ENCODE peak calls at places on chromosome 15, in five cellular contexts. A is A549, Y is colonic mucosa, B is A673, J is astrocyte. G is an unnamed sample.

GRCh38 chr15:78234515-78235040 is at the start of gene ACSBG1:
- DNase-seq in A (no peak), Y (no peak), B (no peak), J (no peak), G (no peak)

GRCh38 chr15:70433583-70434288 is 329.6 kb downstream of the UACA start:
- DNase-seq in A (no peak), Y (no peak), B (no peak), J (no peak), G (peak)

GRCh38 chr15:31306426-31307269 is 20.0 kb upstream of the KLF13 start:
- DNase-seq in A (no peak), Y (no peak), B (peak), J (peak), G (no peak)

GRCh38 chr15:81914734-81915234 is 131.0 kb downstream of the MEX3B start:
- DNase-seq in A (no peak), Y (no peak), B (no peak), J (no peak), G (peak)

GRCh38 chr15:93862791-93863190 is 368.6 kb upstream of the MCTP2 start:
- DNase-seq in A (no peak), Y (no peak), B (no peak), J (no peak), G (no peak)

GRCh38 chr15:71374607-71375352 is 259.5 kb downstream of the THSD4 start:
- DNase-seq in A (no peak), Y (no peak), B (no peak), J (peak), G (no peak)

GRCh38 chr15:90049666-90050604 is 48.8 kb downstream of the ZNF710 start:
- DNase-seq in A (no peak), Y (no peak), B (no peak), J (no peak), G (no peak)

GRCh38 chr15:68775671-68776476 is 44.8 kb downstream of the ANP32A start:
- DNase-seq in A (no peak), Y (peak), B (no peak), J (peak), G (no peak)

GRCh38 chr15:70505411-70505919 is 257.9 kb downstream of the UACA start:
- DNase-seq in A (peak), Y (no peak), B (peak), J (peak), G (peak)

GRCh38 chr15:45133561-45133920 is 3.7 kb downstream of the DUOX1 start:
- DNase-seq in A (no peak), Y (no peak), B (peak), J (no peak), G (no peak)

GRCh38 chr15:45023659-45024320 is 795 bp downstream of the SORD start:
- DNase-seq in A (peak), Y (no peak), B (peak), J (no peak), G (no peak)

GRCh38 chr15:74642724-74643367 is 27.2 kb downstream of the CLK3 start:
- DNase-seq in A (no peak), Y (no peak), B (peak), J (peak), G (peak)

GRCh38 chr15:80895091-80895490 is 94.5 kb downstream of the MESD start:
- DNase-seq in A (no peak), Y (peak), B (no peak), J (no peak), G (no peak)

GRCh38 chr15:39156636-39157255 is 424.1 kb upstream of the THBS1 start:
- DNase-seq in A (no peak), Y (no peak), B (no peak), J (no peak), G (no peak)

GRCh38 chr15:47586653-47587224 is 130.6 kb upstream of the SEMA6D start:
- DNase-seq in A (no peak), Y (peak), B (peak), J (no peak), G (no peak)

GRCh38 chr15:86690566-86690965 is 610.9 kb downstream of the AGBL1 start:
- DNase-seq in A (no peak), Y (no peak), B (no peak), J (peak), G (no peak)

GRCh38 chr15:57118013-57118799 is 199.8 kb downstream of the TCF12 start:
- DNase-seq in A (peak), Y (no peak), B (peak), J (peak), G (peak)

GRCh38 chr15:64029111-64029510 is 17.2 kb downstream of the DAPK2 start:
- DNase-seq in A (no peak), Y (no peak), B (no peak), J (no peak), G (no peak)

GRCh38 chr15:41971089-41971892 is 1.1 kb downstream of the EHD4 start:
- DNase-seq in A (peak), Y (peak), B (peak), J (peak), G (peak)

GRCh38 chr15:70321106-70321809 is 223.5 kb upstream of the TLE3 start:
- DNase-seq in A (no peak), Y (no peak), B (no peak), J (no peak), G (no peak)

GRCh38 chr15:86526938-86527735 is 447.5 kb downstream of the AGBL1 start:
- DNase-seq in A (no peak), Y (no peak), B (no peak), J (no peak), G (no peak)

GRCh38 chr15:77589839-77590238 is 42.9 kb downstream of the LINGO1 start:
- DNase-seq in A (no peak), Y (no peak), B (no peak), J (no peak), G (peak)

GRCh38 chr15:48300038-48300437 is 31.2 kb upstream of the DUT start:
- DNase-seq in A (no peak), Y (no peak), B (no peak), J (no peak), G (no peak)

GRCh38 chr15:71411538-71412482 is 296.5 kb downstream of the THSD4 start:
- DNase-seq in A (peak), Y (peak), B (no peak), J (peak), G (peak)

GRCh38 chr15:49675051-49675450 is 54.2 kb downstream of the DTWD1 start:
- DNase-seq in A (peak), Y (no peak), B (no peak), J (peak), G (no peak)
- TF ChIP-seq CTCF in A (no peak), Y (no peak), B (no peak), J (peak), G (no peak)

DNA sequence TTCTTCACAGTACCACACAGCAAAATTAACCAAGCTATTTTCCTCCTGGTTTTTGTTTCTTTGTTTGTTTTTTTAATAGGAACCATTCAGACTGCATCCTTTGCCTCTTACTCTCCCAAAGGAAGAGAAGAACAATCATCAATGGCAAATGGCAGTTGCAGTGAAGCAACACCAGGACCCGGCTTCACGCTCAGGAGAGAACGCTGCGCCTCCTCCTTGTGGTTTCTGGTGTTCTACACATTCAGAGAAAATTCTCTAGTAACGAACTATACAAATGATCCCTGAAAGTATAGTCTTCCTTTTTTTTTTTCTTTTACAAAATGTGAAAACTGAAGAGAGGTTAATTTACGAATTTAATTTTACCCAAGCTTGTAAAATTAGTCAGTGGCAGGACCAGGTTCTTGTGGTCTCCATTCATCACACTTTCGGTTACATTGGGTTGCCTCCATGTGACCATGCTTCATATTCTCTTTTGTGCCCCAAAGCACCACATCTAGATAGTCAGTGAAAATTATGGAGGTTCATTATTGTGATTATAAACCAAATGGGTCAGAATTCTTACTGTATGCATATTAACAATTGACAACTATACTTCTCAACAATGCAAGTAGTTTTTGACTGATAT is 10.6 kb upstream of the MINDY2 start:
- DNase-seq in A (no peak), Y (no peak), B (no peak), J (no peak), G (no peak)
- TF ChIP-seq CTCF in A (no peak), Y (no peak), B (no peak), J (no peak), G (no peak)

DNA sequence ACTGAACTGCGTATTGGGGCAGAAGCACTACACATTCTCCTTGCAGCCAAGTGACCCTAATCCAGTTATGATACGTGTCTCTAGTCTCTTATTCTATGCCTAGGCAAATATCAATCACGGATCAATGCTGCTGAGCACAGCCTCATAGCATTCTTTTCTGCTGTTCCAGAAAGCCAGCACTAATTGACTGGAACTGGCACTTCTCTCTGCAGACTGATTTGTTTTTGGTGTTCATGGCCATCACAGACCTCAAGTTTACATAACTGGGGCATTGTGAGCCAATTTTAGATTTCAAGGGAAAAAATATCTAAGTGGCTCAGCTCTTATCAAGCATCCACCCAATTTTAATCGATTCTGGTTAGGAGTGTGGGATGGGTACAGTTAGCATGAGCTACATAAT is 37.9 kb downstream of the GLDN start:
- DNase-seq in A (no peak), Y (no peak), B (no peak), J (no peak), G (no peak)
- TF ChIP-seq CTCF in A (no peak), Y (no peak), B (no peak), J (no peak), G (no peak)

DNA sequence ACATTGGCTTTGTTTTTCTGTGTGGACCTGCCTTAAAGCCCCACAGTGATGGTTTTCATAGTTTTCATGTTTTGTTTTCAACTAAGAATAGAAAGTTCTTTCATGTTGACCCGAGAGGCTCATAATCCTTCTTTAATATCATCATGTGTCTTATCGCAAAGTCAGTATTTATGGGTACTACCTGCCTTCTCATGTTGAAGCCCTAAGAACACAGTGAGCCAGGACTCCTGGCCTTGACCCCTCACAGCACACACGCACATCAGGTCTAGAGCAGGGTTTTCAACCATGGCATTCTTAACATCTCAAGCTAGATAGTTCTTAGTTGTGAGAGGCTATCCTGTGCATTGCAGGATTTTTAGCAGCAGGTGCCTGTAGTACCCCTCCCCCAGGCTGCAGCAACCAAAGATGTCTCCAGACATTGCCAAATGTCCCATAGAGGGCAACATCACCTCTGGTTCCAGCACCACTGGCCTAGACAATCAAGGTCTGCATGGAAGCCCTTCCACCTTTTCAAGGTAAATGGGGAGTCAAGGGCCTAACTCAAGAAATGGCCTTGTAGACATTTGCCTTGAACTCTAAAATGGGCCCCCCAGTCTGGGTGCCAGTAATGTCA is 118.3 kb downstream of the MTHFS start:
- DNase-seq in A (no peak), Y (no peak), B (no peak), J (no peak), G (no peak)
- TF ChIP-seq CTCF in A (no peak), Y (no peak), B (no peak), J (no peak), G (no peak)

GRCh38 chr15:62847900-62848489 is 194.6 kb upstream of the TPM1 start:
- DNase-seq in A (peak), Y (peak), B (peak), J (peak), G (peak)

GRCh38 chr15:62849316-62850129 is 193.0 kb upstream of the TPM1 start:
- DNase-seq in A (no peak), Y (no peak), B (no peak), J (peak), G (no peak)

GRCh38 chr15:62850318-62850717 is 192.2 kb upstream of the TPM1 start:
- DNase-seq in A (no peak), Y (no peak), B (no peak), J (peak), G (peak)

GRCh38 chr15:62846805-62847481 is 195.6 kb upstream of the TPM1 start:
- DNase-seq in A (no peak), Y (no peak), B (no peak), J (no peak), G (no peak)

GRCh38 chr15:62848631-62849050 is 193.9 kb upstream of the TPM1 start:
- DNase-seq in A (peak), Y (no peak), B (no peak), J (peak), G (no peak)
- TF ChIP-seq CTCF in A (peak), Y (no peak), B (no peak), J (no peak), G (no peak)

GRCh38 chr15:66187271-66187670 is 66.3 kb downstream of the MEGF11 start:
- DNase-seq in A (no peak), Y (no peak), B (no peak), J (no peak), G (no peak)

GRCh38 chr15:66189291-66189690 is 64.3 kb downstream of the MEGF11 start:
- DNase-seq in A (no peak), Y (no peak), B (no peak), J (no peak), G (no peak)

GRCh38 chr15:66186049-66186825 is 67.3 kb downstream of the MEGF11 start:
- DNase-seq in A (no peak), Y (no peak), B (no peak), J (peak), G (no peak)

GRCh38 chr15:66184936-66185790 is 68.4 kb downstream of the MEGF11 start:
- DNase-seq in A (no peak), Y (no peak), B (no peak), J (no peak), G (no peak)

GRCh38 chr15:66188464-66188863 is 65.1 kb downstream of the MEGF11 start:
- DNase-seq in A (no peak), Y (no peak), B (no peak), J (no peak), G (no peak)
- TF ChIP-seq CTCF in A (no peak), Y (no peak), B (no peak), J (no peak), G (no peak)

DNA sequence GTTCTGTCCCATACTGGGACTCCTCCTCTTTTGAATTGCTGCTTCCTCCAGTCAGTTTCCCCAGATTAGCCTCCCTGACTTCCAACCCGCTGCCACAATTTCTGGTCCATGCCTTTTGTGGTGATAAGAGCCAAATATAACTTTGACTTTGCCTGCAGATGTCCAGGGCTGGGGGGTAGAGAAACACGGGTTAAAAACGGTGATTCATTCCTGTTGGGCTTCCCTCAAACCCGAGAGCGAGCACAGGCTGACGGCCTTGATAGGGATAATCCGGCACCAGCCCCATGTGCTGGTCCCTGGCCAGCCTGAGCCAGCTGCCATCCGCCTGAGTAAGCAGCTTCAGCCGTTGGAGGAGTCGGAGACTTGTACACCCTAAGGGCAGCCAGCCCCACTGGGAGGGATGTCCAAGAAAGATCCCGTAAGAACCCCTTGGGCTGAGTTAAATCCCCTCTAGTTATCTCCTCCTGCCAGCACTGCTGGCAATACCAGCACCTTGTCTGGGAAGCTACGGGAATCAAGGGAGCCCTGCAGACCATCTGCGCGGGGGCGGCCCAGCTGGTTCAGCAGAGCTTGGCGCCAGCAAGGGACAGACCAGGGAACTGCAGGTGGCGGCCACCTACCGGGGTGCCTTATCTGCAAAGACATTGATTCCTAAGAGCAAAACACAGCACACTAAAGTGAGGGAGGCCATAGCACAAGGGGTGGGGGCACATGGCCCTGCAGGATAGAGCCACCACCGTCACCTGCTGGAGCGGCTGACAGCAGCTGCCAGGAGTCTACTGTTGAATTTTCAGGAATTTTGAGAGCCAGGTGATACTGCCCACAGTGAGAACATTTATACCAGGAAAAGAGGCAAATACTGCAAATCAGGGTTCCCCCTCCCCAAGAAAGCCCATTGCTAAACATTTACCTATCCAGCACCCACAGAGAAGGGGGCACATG is 18.1 kb downstream of the CSPG4 start:
- DNase-seq in A (peak), Y (peak), B (peak), J (peak), G (peak)
- TF ChIP-seq CTCF in A (peak), Y (peak), B (peak), J (peak), G (peak)

G was measured in Calu3.